ENCODE peak calls at places on chromosome 12, in five cellular contexts. R, X, C, L and B are unnamed samples.

GRCh38 chr12:5171701-5172100 is 128.0 kb downstream of the KCNA5 start:
- DNase-seq in R (peak; percentile 46), X (no peak), C (peak; percentile 61), L (peak; percentile 48), B (no peak)

GRCh38 chr12:8559676-8560075 is 19.0 kb upstream of the CLEC4E start:
- DNase-seq in R (no peak), X (no peak), C (no peak), L (no peak), B (no peak)

GRCh38 chr12:67426067-67426466 is 156.9 kb downstream of the CAND1 start:
- DNase-seq in R (no peak), X (no peak), C (peak; percentile 70), L (peak; percentile 64), B (no peak)

GRCh38 chr12:72472350-72472749 is 200.2 kb downstream of the TRHDE start:
- DNase-seq in R (peak; percentile 2), X (no peak), C (no peak), L (no peak), B (no peak)

GRCh38 chr12:121960541-121960940 is 42.1 kb downstream of the CFAP251 start:
- DNase-seq in R (no peak), X (no peak), C (no peak), L (no peak), B (no peak)

GRCh38 chr12:76329163-76329562 is 19.1 kb downstream of the BBS10 start:
- DNase-seq in R (peak; percentile 83), X (no peak), C (peak; percentile 29), L (peak; percentile 77), B (no peak)

GRCh38 chr12:132185698-132186097 is 41.4 kb downstream of the NOC4L start:
- DNase-seq in R (no peak), X (no peak), C (no peak), L (no peak), B (no peak)

GRCh38 chr12:125417446-125417845 is 352.2 kb downstream of the AACS start:
- DNase-seq in R (no peak), X (no peak), C (no peak), L (no peak), B (no peak)